ENCODE peak calls at places on chromosome 9, in ten cellular contexts. One of them, this sample, is unnamed.

GRCh38 chr9:103789686-103790085 is 304.4 kb upstream of the SMC2 start:
- DNase-seq in fibroblast of the aortic adventitia: no peak
- DNase-seq in ascending aorta: no peak
- DNase-seq in endodermal cell: no peak
- DNase-seq in lung: no peak
- DNase-seq in fibroblast of pulmonary artery: peak
- DNase-seq in stomach: no peak
- DNase-seq in upper lobe of right lung: no peak
- DNase-seq in K562: peak
- DNase-seq in heart left ventricle: no peak
- DNase-seq in this sample: peak

GRCh38 chr9:8070779-8071444 is 271.3 kb upstream of the DMAC1 start:
- DNase-seq in ascending aorta: no peak
- DNase-seq in fibroblast of pulmonary artery: no peak
- DNase-seq in K562: no peak
- DNase-seq in stomach: no peak
- DNase-seq in endodermal cell: peak
- DNase-seq in upper lobe of right lung: no peak
- DNase-seq in heart left ventricle: no peak
- DNase-seq in fibroblast of the aortic adventitia: no peak
- DNase-seq in lung: no peak
- DNase-seq in this sample: no peak

GRCh38 chr9:120985759-120986353 is 59.3 kb upstream of the TRAF1 start:
- DNase-seq in ascending aorta: no peak
- DNase-seq in heart left ventricle: peak
- DNase-seq in endodermal cell: no peak
- DNase-seq in fibroblast of pulmonary artery: peak
- DNase-seq in upper lobe of right lung: no peak
- DNase-seq in lung: no peak
- DNase-seq in fibroblast of the aortic adventitia: peak
- DNase-seq in stomach: no peak
- DNase-seq in K562: peak
- DNase-seq in this sample: peak

GRCh38 chr9:38066167-38066906 is 2.7 kb downstream of the SHB start:
- DNase-seq in fibroblast of the aortic adventitia: no peak
- DNase-seq in ascending aorta: no peak
- DNase-seq in endodermal cell: no peak
- DNase-seq in heart left ventricle: no peak
- DNase-seq in lung: no peak
- DNase-seq in upper lobe of right lung: peak
- DNase-seq in K562: no peak
- DNase-seq in stomach: no peak
- DNase-seq in fibroblast of pulmonary artery: no peak
- DNase-seq in this sample: no peak

GRCh38 chr9:125460883-125461475 is 199.4 kb downstream of the GAPVD1 start:
- DNase-seq in fibroblast of the aortic adventitia: peak
- DNase-seq in K562: no peak
- DNase-seq in lung: no peak
- DNase-seq in heart left ventricle: no peak
- DNase-seq in endodermal cell: no peak
- DNase-seq in stomach: no peak
- DNase-seq in upper lobe of right lung: no peak
- DNase-seq in fibroblast of pulmonary artery: peak
- DNase-seq in ascending aorta: no peak
- DNase-seq in this sample: peak

GRCh38 chr9:91532325-91532724 is 108.7 kb upstream of the NFIL3 start:
- DNase-seq in upper lobe of right lung: no peak
- DNase-seq in lung: no peak
- DNase-seq in fibroblast of pulmonary artery: no peak
- DNase-seq in K562: no peak
- DNase-seq in fibroblast of the aortic adventitia: peak
- DNase-seq in stomach: no peak
- DNase-seq in heart left ventricle: no peak
- DNase-seq in ascending aorta: no peak
- DNase-seq in endodermal cell: no peak
- DNase-seq in this sample: peak

GRCh38 chr9:123686131-123686848 is 243.6 kb downstream of the DENND1A start:
- DNase-seq in lung: no peak
- DNase-seq in stomach: no peak
- DNase-seq in fibroblast of pulmonary artery: peak
- DNase-seq in endodermal cell: no peak
- DNase-seq in K562: no peak
- DNase-seq in fibroblast of the aortic adventitia: peak
- DNase-seq in heart left ventricle: peak
- DNase-seq in ascending aorta: no peak
- DNase-seq in upper lobe of right lung: no peak
- DNase-seq in this sample: peak

GRCh38 chr9:137021979-137022619 is 5.9 kb downstream of the ABCA2 start:
- DNase-seq in K562: peak
- DNase-seq in endodermal cell: peak
- DNase-seq in fibroblast of pulmonary artery: peak
- DNase-seq in ascending aorta: no peak
- DNase-seq in upper lobe of right lung: peak
- DNase-seq in stomach: peak
- DNase-seq in lung: peak
- DNase-seq in fibroblast of the aortic adventitia: peak
- DNase-seq in heart left ventricle: no peak
- DNase-seq in this sample: peak

DNA sequence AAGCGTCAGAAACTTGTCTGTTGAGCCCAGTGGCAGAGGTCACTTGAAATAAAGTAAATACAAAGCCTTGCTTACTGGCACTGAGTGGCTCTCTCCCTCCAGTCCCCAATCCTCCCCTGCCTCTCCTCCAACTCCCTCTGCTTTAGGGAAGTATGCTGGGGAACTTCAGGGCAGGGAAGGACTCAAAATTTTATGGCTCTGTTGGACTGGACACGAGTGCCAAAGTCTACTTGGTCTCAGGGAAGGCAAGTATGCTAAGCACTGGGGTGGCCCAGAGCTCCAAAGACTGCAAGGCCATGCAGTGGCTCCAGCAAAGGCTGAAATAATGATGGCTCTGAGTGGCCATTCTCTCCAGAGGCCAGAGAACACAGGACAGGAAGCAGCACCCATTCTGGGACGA is 9.6 kb downstream of the PLGRKT start:
- DNase-seq in fibroblast of pulmonary artery: no peak
- DNase-seq in stomach: no peak
- DNase-seq in heart left ventricle: no peak
- DNase-seq in K562: no peak
- DNase-seq in upper lobe of right lung: no peak
- DNase-seq in fibroblast of the aortic adventitia: no peak
- DNase-seq in endodermal cell: no peak
- DNase-seq in ascending aorta: no peak
- DNase-seq in lung: no peak
- DNase-seq in this sample: no peak
- H3K4me3 ChIP-seq in fibroblast of pulmonary artery: no peak
- H3K4me3 ChIP-seq in stomach: no peak
- H3K4me3 ChIP-seq in heart left ventricle: no peak
- H3K4me3 ChIP-seq in K562: no peak
- H3K4me3 ChIP-seq in upper lobe of right lung: no peak
- H3K4me3 ChIP-seq in fibroblast of the aortic adventitia: no peak
- H3K4me3 ChIP-seq in endodermal cell: no peak
- H3K4me3 ChIP-seq in ascending aorta: no peak
- H3K4me3 ChIP-seq in lung: no peak
- H3K4me3 ChIP-seq in this sample: no peak

GRCh38 chr9:95100071-95100627 is 217.4 kb downstream of the FANCC start:
- DNase-seq in endodermal cell: no peak
- DNase-seq in fibroblast of the aortic adventitia: peak
- DNase-seq in K562: no peak
- DNase-seq in ascending aorta: no peak
- DNase-seq in stomach: no peak
- DNase-seq in lung: no peak
- DNase-seq in fibroblast of pulmonary artery: no peak
- DNase-seq in heart left ventricle: no peak
- DNase-seq in upper lobe of right lung: no peak
- DNase-seq in this sample: peak

GRCh38 chr9:95098391-95098921 is 219.1 kb downstream of the FANCC start:
- DNase-seq in fibroblast of pulmonary artery: no peak
- DNase-seq in upper lobe of right lung: no peak
- DNase-seq in K562: no peak
- DNase-seq in fibroblast of the aortic adventitia: no peak
- DNase-seq in lung: no peak
- DNase-seq in ascending aorta: no peak
- DNase-seq in endodermal cell: no peak
- DNase-seq in stomach: no peak
- DNase-seq in heart left ventricle: no peak
- DNase-seq in this sample: no peak

GRCh38 chr9:95101326-95101725 is 216.2 kb downstream of the FANCC start:
- DNase-seq in heart left ventricle: no peak
- DNase-seq in stomach: no peak
- DNase-seq in ascending aorta: no peak
- DNase-seq in upper lobe of right lung: no peak
- DNase-seq in K562: no peak
- DNase-seq in fibroblast of pulmonary artery: no peak
- DNase-seq in lung: no peak
- DNase-seq in fibroblast of the aortic adventitia: no peak
- DNase-seq in endodermal cell: no peak
- DNase-seq in this sample: no peak

GRCh38 chr9:95097279-95097678 is 220.2 kb downstream of the FANCC start:
- DNase-seq in upper lobe of right lung: no peak
- DNase-seq in endodermal cell: no peak
- DNase-seq in fibroblast of the aortic adventitia: no peak
- DNase-seq in heart left ventricle: no peak
- DNase-seq in K562: no peak
- DNase-seq in lung: no peak
- DNase-seq in fibroblast of pulmonary artery: no peak
- DNase-seq in ascending aorta: no peak
- DNase-seq in stomach: no peak
- DNase-seq in this sample: no peak

GRCh38 chr9:95099321-95100070 is 218.0 kb downstream of the FANCC start:
- DNase-seq in endodermal cell: no peak
- DNase-seq in stomach: no peak
- DNase-seq in fibroblast of pulmonary artery: no peak
- DNase-seq in ascending aorta: no peak
- DNase-seq in K562: no peak
- DNase-seq in lung: no peak
- DNase-seq in heart left ventricle: no peak
- DNase-seq in fibroblast of the aortic adventitia: no peak
- DNase-seq in upper lobe of right lung: no peak
- DNase-seq in this sample: no peak
- H3K4me3 ChIP-seq in endodermal cell: no peak
- H3K4me3 ChIP-seq in stomach: no peak
- H3K4me3 ChIP-seq in fibroblast of pulmonary artery: no peak
- H3K4me3 ChIP-seq in ascending aorta: no peak
- H3K4me3 ChIP-seq in K562: no peak
- H3K4me3 ChIP-seq in lung: no peak
- H3K4me3 ChIP-seq in heart left ventricle: no peak
- H3K4me3 ChIP-seq in fibroblast of the aortic adventitia: no peak
- H3K4me3 ChIP-seq in upper lobe of right lung: no peak
- H3K4me3 ChIP-seq in this sample: no peak

DNA sequence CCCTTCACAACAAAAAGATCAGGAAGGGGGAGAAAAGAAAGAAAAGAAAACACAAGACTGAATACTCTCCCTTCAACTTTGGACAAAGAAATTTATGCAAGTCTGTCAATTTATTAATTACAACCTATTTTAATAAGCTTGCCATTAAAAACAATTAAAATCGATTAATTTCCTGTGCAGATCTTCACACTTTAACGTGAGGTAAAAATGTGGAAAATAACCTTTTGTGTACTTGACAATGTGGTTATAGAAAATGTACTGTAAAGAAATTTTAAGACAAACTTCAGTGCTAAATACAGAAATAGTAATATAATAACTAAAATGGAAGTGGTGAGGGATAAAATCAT is 2.7 kb upstream of the MLLT3 start:
- DNase-seq in stomach: no peak
- DNase-seq in upper lobe of right lung: no peak
- DNase-seq in K562: no peak
- DNase-seq in ascending aorta: no peak
- DNase-seq in fibroblast of the aortic adventitia: no peak
- DNase-seq in endodermal cell: no peak
- DNase-seq in lung: no peak
- DNase-seq in heart left ventricle: no peak
- DNase-seq in fibroblast of pulmonary artery: no peak
- DNase-seq in this sample: no peak
- H3K4me3 ChIP-seq in stomach: peak
- H3K4me3 ChIP-seq in upper lobe of right lung: no peak
- H3K4me3 ChIP-seq in K562: no peak
- H3K4me3 ChIP-seq in ascending aorta: peak
- H3K4me3 ChIP-seq in fibroblast of the aortic adventitia: no peak
- H3K4me3 ChIP-seq in endodermal cell: peak
- H3K4me3 ChIP-seq in lung: no peak
- H3K4me3 ChIP-seq in heart left ventricle: peak
- H3K4me3 ChIP-seq in fibroblast of pulmonary artery: peak
- H3K4me3 ChIP-seq in this sample: no peak

GRCh38 chr9:133693116-133693515 is 45.0 kb downstream of the SARDH start:
- DNase-seq in heart left ventricle: no peak
- DNase-seq in endodermal cell: no peak
- DNase-seq in K562: no peak
- DNase-seq in ascending aorta: no peak
- DNase-seq in fibroblast of the aortic adventitia: no peak
- DNase-seq in lung: no peak
- DNase-seq in stomach: no peak
- DNase-seq in upper lobe of right lung: no peak
- DNase-seq in fibroblast of pulmonary artery: no peak
- DNase-seq in this sample: no peak

GRCh38 chr9:133690111-133690561 is 48.0 kb downstream of the SARDH start:
- DNase-seq in fibroblast of pulmonary artery: no peak
- DNase-seq in lung: peak
- DNase-seq in ascending aorta: no peak
- DNase-seq in K562: no peak
- DNase-seq in heart left ventricle: no peak
- DNase-seq in stomach: no peak
- DNase-seq in fibroblast of the aortic adventitia: no peak
- DNase-seq in upper lobe of right lung: peak
- DNase-seq in endodermal cell: no peak
- DNase-seq in this sample: no peak

GRCh38 chr9:133691191-133691590 is 47.0 kb downstream of the SARDH start:
- DNase-seq in stomach: no peak
- DNase-seq in heart left ventricle: no peak
- DNase-seq in lung: no peak
- DNase-seq in endodermal cell: no peak
- DNase-seq in fibroblast of pulmonary artery: no peak
- DNase-seq in fibroblast of the aortic adventitia: no peak
- DNase-seq in upper lobe of right lung: no peak
- DNase-seq in K562: no peak
- DNase-seq in ascending aorta: no peak
- DNase-seq in this sample: no peak

GRCh38 chr9:133692364-133692985 is 45.7 kb downstream of the SARDH start:
- DNase-seq in endodermal cell: no peak
- DNase-seq in stomach: no peak
- DNase-seq in fibroblast of the aortic adventitia: no peak
- DNase-seq in heart left ventricle: no peak
- DNase-seq in ascending aorta: no peak
- DNase-seq in K562: no peak
- DNase-seq in fibroblast of pulmonary artery: no peak
- DNase-seq in lung: no peak
- DNase-seq in upper lobe of right lung: no peak
- DNase-seq in this sample: no peak

DNA sequence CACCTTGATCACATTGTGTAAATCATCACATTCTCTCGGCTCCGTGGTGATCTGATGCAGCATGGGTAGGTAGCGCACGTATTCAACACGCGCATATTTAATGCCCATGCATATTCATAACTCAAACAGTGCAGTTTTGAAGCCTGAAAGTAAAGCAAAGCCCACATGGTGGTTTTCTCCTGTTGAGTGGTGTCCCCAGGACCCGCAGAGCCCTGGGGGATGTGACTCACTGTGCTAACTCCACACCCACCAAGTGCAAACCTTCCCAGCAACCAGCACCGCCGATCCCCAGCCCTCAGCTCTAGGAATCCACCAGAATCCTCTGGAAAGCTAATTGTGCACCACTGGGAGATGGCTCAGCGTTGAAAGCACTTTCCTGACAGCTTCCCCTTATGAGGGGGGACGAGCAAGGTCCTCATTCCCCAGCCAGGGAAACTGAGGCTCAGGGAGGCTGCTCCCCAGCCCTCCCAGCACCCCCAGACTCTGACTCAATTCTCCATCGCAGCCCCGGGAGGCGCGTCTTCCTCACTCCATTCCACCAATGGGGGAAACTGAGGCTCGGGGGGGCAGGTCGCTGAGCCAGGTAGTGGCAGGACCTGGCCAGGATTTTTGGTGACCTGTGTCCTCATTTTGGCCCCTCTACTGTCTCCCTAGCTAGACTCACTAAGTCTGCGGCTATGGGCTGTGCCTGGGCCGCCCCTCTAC is 46.3 kb downstream of the SARDH start:
- DNase-seq in endodermal cell: no peak
- DNase-seq in K562: no peak
- DNase-seq in ascending aorta: no peak
- DNase-seq in fibroblast of the aortic adventitia: no peak
- DNase-seq in upper lobe of right lung: no peak
- DNase-seq in heart left ventricle: no peak
- DNase-seq in lung: no peak
- DNase-seq in fibroblast of pulmonary artery: no peak
- DNase-seq in stomach: no peak
- DNase-seq in this sample: peak
- H3K4me3 ChIP-seq in endodermal cell: no peak
- H3K4me3 ChIP-seq in K562: no peak
- H3K4me3 ChIP-seq in ascending aorta: no peak
- H3K4me3 ChIP-seq in fibroblast of the aortic adventitia: no peak
- H3K4me3 ChIP-seq in upper lobe of right lung: no peak
- H3K4me3 ChIP-seq in heart left ventricle: no peak
- H3K4me3 ChIP-seq in lung: no peak
- H3K4me3 ChIP-seq in fibroblast of pulmonary artery: no peak
- H3K4me3 ChIP-seq in stomach: no peak
- H3K4me3 ChIP-seq in this sample: no peak

This sample was measured in fibroblast of mammary gland.